ENCODE peak calls at places on chromosomes 4 and X, in six cellular contexts. Z is HEK293T, K is A549, B is IMR-90, O is K562, N is HepG2. S is an unnamed sample.

GRCh38 chr4:83259586-83259985 is 25.0 kb downstream of the COQ2 start:
- DNase-seq in B (no peak), K (no peak), O (no peak), N (no peak), Z (no peak), S (no peak)

GRCh38 chrX:56978172-56978571 is 17.2 kb downstream of the SPIN3 start:
- DNase-seq in K (peak), B (peak), N (peak), Z (peak), O (peak), S (peak)

GRCh38 chrX:129318375-129318774 is 204.9 kb downstream of the SMARCA1 start:
- DNase-seq in Z (peak), K (peak), O (no peak), B (peak), N (peak), S (no peak)

GRCh38 chr4:72094054-72094780 is 62.4 kb downstream of the NPFFR2 start:
- DNase-seq in Z (no peak), O (no peak), N (no peak), K (no peak), B (no peak), S (no peak)

GRCh38 chrX:31423575-31424284 is 351.9 kb upstream of the FTHL17 start:
- DNase-seq in K (peak), Z (peak), N (peak), B (peak), O (peak), S (no peak)

GRCh38 chr4:101200561-101200960 is 146.8 kb downstream of the PPP3CA start:
- DNase-seq in K (peak), B (peak), Z (no peak), O (no peak), N (peak), S (no peak)

GRCh38 chr4:2935762-2936743 is 27.2 kb downstream of the NOP14 start:
- DNase-seq in B (no peak), K (peak), O (no peak), Z (no peak), N (no peak), S (peak)

GRCh38 chr4:1542516-1543320 is 136.5 kb upstream of the NKX1-1 start:
- DNase-seq in K (no peak), O (no peak), N (peak), Z (no peak), B (no peak), S (no peak)

GRCh38 chr4:100823066-100823992 is 305.5 kb upstream of the EMCN start:
- DNase-seq in K (peak), B (no peak), N (peak), Z (no peak), O (no peak), S (peak)

GRCh38 chr4:184097240-184097619 is 120.4 kb downstream of the ENPP6 start:
- DNase-seq in B (no peak), N (no peak), K (no peak), O (peak), Z (no peak), S (no peak)

GRCh38 chr4:2837904-2838496 is 5.6 kb upstream of the ADD1 start:
- DNase-seq in N (no peak), B (peak), Z (no peak), K (no peak), O (no peak), S (no peak)

GRCh38 chr4:41132055-41132683 is 82.2 kb downstream of the APBB2 start:
- DNase-seq in B (no peak), Z (no peak), N (peak), K (no peak), O (no peak), S (no peak)

GRCh38 chr4:6568689-6569332 is 6.2 kb upstream of the MAN2B2 start:
- DNase-seq in B (peak), Z (no peak), N (no peak), O (no peak), K (peak), S (no peak)

GRCh38 chr4:160848489-160848888 is 1315.3 kb downstream of the FSTL5 start:
- DNase-seq in O (no peak), B (no peak), K (no peak), N (no peak), Z (no peak), S (no peak)

GRCh38 chr4:112381996-112382692 is 85.0 kb downstream of the ALPK1 start:
- DNase-seq in O (no peak), K (no peak), Z (no peak), B (no peak), N (no peak), S (no peak)

GRCh38 chrX:1390621-1391369 is 1.1 kb downstream of the SLC25A6 start:
- DNase-seq in K (no peak), N (no peak), O (no peak), B (no peak), Z (no peak), S (no peak)

GRCh38 chr4:174929346-174929745 is 11.2 kb downstream of the ADAM29 start:
- DNase-seq in K (no peak), O (no peak), Z (no peak), B (no peak), N (no peak), S (no peak)

GRCh38 chrX:74923942-74924448 is 1.3 kb downstream of the NEXMIF start:
- DNase-seq in K (no peak), B (no peak), N (no peak), Z (no peak), O (no peak), S (no peak)

GRCh38 chr4:127604949-127605709 is 27.6 kb upstream of the INTU start:
- DNase-seq in O (no peak), N (peak), Z (no peak), K (peak), B (peak), S (no peak)

GRCh38 chrX:747176-747575 is 116.6 kb downstream of the SHOX start:
- DNase-seq in B (no peak), O (no peak), Z (no peak), K (no peak), N (no peak), S (no peak)

GRCh38 chr4:40629401-40630334 is at the start of gene RBM47:
- DNase-seq in O (no peak), N (no peak), K (peak), B (peak), Z (peak), S (no peak)

GRCh38 chr4:40367451-40367850 is 32.3 kb downstream of the CHRNA9 start:
- DNase-seq in B (no peak), N (peak), O (no peak), Z (no peak), K (no peak), S (no peak)

GRCh38 chr4:120052840-120053239 is 13.8 kb downstream of the MAD2L1 start:
- DNase-seq in O (no peak), K (peak), N (no peak), B (peak), Z (no peak), S (no peak)

GRCh38 chrX:116806288-116806802 is 343.6 kb upstream of the CT83 start:
- DNase-seq in B (no peak), N (no peak), O (no peak), K (no peak), Z (no peak), S (no peak)

GRCh38 chr4:38818441-38818976 is 13.9 kb upstream of the TLR1 start:
- DNase-seq in O (no peak), B (no peak), K (no peak), N (peak), Z (no peak), S (peak)

GRCh38 chr4:121950212-121950679 is 1.6 kb downstream of the TRPC3 start:
- DNase-seq in N (peak), Z (peak), O (peak), K (peak), B (peak), S (no peak)

GRCh38 chr4:16226816-16227461 is 668 bp upstream of the TAPT1 start:
- DNase-seq in O (peak), B (no peak), K (peak), N (peak), Z (peak), S (no peak)

GRCh38 chrX:133335027-133335426 is 80.3 kb downstream of the GPC4 start:
- DNase-seq in K (peak), O (peak), N (no peak), B (peak), Z (peak), S (no peak)

GRCh38 chr4:167918077-167918476 is 174.3 kb upstream of the ANXA10 start:
- DNase-seq in N (no peak), B (no peak), O (no peak), K (no peak), Z (no peak), S (no peak)

DNA sequence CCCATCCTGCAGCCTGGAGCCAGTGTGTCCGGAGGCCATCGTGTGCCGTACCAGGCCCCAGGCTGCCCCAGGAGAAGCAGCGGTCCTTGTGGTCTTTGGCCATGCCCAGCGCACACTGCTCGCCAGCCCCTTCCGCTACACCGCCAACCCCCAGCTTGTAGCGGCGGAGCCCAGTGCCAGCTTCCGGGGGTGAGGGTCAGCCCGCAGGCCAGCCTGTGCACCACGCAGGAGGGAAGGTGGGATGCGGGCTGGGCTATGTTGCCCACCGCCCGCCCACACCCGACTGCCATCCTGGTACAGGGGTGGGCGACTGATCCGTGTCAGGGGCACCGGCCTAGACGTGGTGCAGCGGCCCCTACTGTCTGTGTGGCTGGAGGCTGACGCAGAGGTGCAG is 7.6 kb upstream of the SRPK3 start:
- DNase-seq in B (no peak), N (no peak), O (no peak), K (no peak), Z (no peak), S (no peak)
- TF ChIP-seq BHLHE40 in B (no peak), N (no peak), O (no peak), K (no peak), Z (no peak), S (no peak)

GRCh38 chrX:18354369-18355329 is at the start of gene SCML2:
- DNase-seq in N (peak), K (peak), B (peak), O (peak), Z (peak), S (no peak)
- TF ChIP-seq BHLHE40 in N (peak), K (no peak), B (peak), O (peak), Z (no peak), S (peak)

GRCh38 chr4:148061795-148062194 is 329.9 kb downstream of the ARHGAP10 start:
- DNase-seq in O (no peak), K (no peak), N (no peak), Z (peak), B (no peak), S (no peak)
- TF ChIP-seq BHLHE40 in O (no peak), K (no peak), N (no peak), Z (no peak), B (no peak), S (no peak)

DNA sequence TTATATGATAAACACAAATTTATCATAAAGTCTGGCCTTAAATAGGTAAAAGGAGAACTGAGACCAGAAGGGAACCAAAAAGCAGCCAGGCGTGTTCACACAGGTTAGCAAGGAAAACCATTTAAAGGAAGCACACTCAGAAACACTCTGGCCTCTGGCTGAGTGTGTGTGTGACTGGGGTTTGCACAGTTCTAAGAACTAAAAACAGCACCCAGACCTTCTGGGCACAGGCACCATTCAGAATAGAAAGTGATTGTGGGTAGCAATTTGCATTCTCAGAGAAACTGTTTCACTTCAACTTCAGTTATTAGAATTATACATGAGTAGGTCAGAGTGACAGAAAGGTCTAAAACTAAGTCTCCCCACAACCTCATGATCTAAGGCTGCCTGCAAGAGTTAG is 10.0 kb downstream of the GPR82 start:
- DNase-seq in B (no peak), K (no peak), N (no peak), Z (no peak), O (no peak), S (peak)
- TF ChIP-seq BHLHE40 in B (no peak), K (no peak), N (no peak), Z (no peak), O (no peak), S (peak)

GRCh38 chrX:39930777-39931553 is 166.8 kb downstream of the BCOR start:
- DNase-seq in O (no peak), K (no peak), N (no peak), B (no peak), Z (no peak), S (no peak)
- TF ChIP-seq BHLHE40 in O (no peak), K (no peak), N (no peak), B (no peak), Z (no peak), S (no peak)

DNA sequence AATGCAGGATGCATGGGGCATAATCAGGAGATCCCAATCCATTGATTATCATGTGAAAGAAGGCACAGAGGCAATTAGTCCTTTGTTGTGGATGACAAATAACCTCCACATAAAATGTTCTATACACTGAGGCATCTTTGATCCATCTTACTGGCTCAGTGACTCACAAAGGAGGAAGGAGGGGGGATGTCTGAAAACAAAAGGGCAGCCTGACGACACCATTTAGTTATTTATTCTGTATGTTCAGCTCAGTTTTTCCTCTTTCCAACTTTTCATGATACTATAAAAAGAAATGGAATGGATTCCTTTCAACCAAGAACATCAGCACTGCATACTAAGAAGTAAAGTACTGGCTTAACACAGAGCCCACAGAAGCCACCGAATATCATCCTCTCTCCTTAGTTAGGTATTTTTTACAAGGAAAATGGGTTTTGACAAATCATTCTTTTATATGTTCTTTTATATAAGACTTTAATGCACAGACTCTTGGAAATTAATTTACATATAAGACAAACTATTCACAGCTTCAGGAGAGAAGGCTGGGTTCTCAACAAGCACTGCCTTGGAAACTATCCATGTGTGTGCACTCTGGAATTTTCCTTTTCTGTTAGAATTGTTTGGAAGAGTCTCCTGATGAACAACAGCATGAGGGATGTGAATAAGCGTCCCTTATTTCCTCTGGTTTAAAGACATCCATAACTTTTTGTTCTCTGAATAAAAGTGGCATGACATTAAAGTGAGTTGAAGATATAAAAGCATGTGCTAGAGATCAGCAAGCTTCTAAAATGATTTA is 135.6 kb downstream of the TSPAN5 start:
- DNase-seq in O (no peak), B (peak), K (peak), N (peak), Z (no peak), S (no peak)
- TF ChIP-seq BHLHE40 in O (no peak), B (no peak), K (no peak), N (no peak), Z (no peak), S (no peak)

GRCh38 chr4:8303485-8304281 is 34.1 kb downstream of the HTRA3 start:
- DNase-seq in Z (no peak), B (peak), N (peak), O (peak), K (peak), S (no peak)
- TF ChIP-seq BHLHE40 in Z (no peak), B (peak), N (no peak), O (no peak), K (no peak), S (no peak)

S was measured in GM12878.